ENCODE peak calls at places on chromosomes 5 and 9, in five cellular contexts. One of them, this sample, is unnamed. For H3K4me1 and H3K27me3, the result is how much of the 10 kb centered on the place peaks cover.

GRCh38 chr9:15373201-15373530 is 49.5 kb upstream of the SNAPC3 start:
- DNase-seq in tibial nerve: no peak
- DNase-seq in CD8-positive, alpha-beta memory T cell: no peak
- DNase-seq in left ventricle myocardium inferior: no peak
- DNase-seq in tibial artery: no peak
- DNase-seq in this sample: no peak

GRCh38 chr5:168624850-168625357 is 45.7 kb upstream of the PANK3 start:
- DNase-seq in tibial nerve: no peak
- DNase-seq in CD8-positive, alpha-beta memory T cell: no peak
- DNase-seq in left ventricle myocardium inferior: no peak
- DNase-seq in tibial artery: no peak
- DNase-seq in this sample: no peak

GRCh38 chr9:116336133-116336862 is 182.7 kb downstream of the PAPPA start:
- DNase-seq in tibial nerve: no peak
- DNase-seq in CD8-positive, alpha-beta memory T cell: no peak
- DNase-seq in left ventricle myocardium inferior: no peak
- DNase-seq in tibial artery: no peak
- DNase-seq in this sample: no peak

GRCh38 chr5:144369001-144369400 is 198.3 kb downstream of the KCTD16 start:
- DNase-seq in tibial nerve: no peak
- DNase-seq in CD8-positive, alpha-beta memory T cell: no peak
- DNase-seq in left ventricle myocardium inferior: no peak
- DNase-seq in tibial artery: no peak
- DNase-seq in this sample: no peak

GRCh38 chr9:71743217-71743705 is 25.1 kb downstream of the CEMIP2 start:
- DNase-seq in tibial nerve: no peak
- DNase-seq in CD8-positive, alpha-beta memory T cell: no peak
- DNase-seq in left ventricle myocardium inferior: no peak
- DNase-seq in tibial artery: no peak
- DNase-seq in this sample: no peak

GRCh38 chr5:76443399-76443798 is 40.3 kb downstream of the IQGAP2 start:
- DNase-seq in tibial nerve: no peak
- DNase-seq in CD8-positive, alpha-beta memory T cell: no peak
- DNase-seq in left ventricle myocardium inferior: no peak
- DNase-seq in tibial artery: no peak
- DNase-seq in this sample: no peak

GRCh38 chr5:178326054-178326715 is 93.6 kb upstream of the PHYKPL start:
- DNase-seq in tibial nerve: no peak
- DNase-seq in CD8-positive, alpha-beta memory T cell: no peak
- DNase-seq in left ventricle myocardium inferior: no peak
- DNase-seq in tibial artery: no peak
- DNase-seq in this sample: no peak

GRCh38 chr5:125696762-125697161 is 726.4 kb upstream of the GRAMD2B start:
- DNase-seq in tibial nerve: peak
- DNase-seq in CD8-positive, alpha-beta memory T cell: no peak
- DNase-seq in left ventricle myocardium inferior: no peak
- DNase-seq in tibial artery: no peak
- DNase-seq in this sample: no peak

GRCh38 chr5:61461412-61461811 is 129.4 kb downstream of the ZSWIM6 start:
- DNase-seq in tibial nerve: no peak
- DNase-seq in CD8-positive, alpha-beta memory T cell: no peak
- DNase-seq in left ventricle myocardium inferior: no peak
- DNase-seq in tibial artery: no peak
- DNase-seq in this sample: no peak

GRCh38 chr5:16741007-16741406 is 124.2 kb upstream of the RETREG1 start:
- DNase-seq in tibial nerve: no peak
- DNase-seq in CD8-positive, alpha-beta memory T cell: no peak
- DNase-seq in left ventricle myocardium inferior: no peak
- DNase-seq in tibial artery: no peak
- DNase-seq in this sample: no peak

GRCh38 chr9:134399435-134400056 is 73.3 kb downstream of the RXRA start:
- DNase-seq in tibial nerve: no peak
- DNase-seq in CD8-positive, alpha-beta memory T cell: no peak
- DNase-seq in left ventricle myocardium inferior: no peak
- DNase-seq in tibial artery: no peak
- DNase-seq in this sample: peak

GRCh38 chr5:17248999-17249634 is 31.7 kb downstream of the BASP1 start:
- DNase-seq in tibial nerve: no peak
- DNase-seq in CD8-positive, alpha-beta memory T cell: no peak
- DNase-seq in left ventricle myocardium inferior: no peak
- DNase-seq in tibial artery: peak
- DNase-seq in this sample: no peak

GRCh38 chr9:120655005-120655622 is 59.2 kb downstream of the MEGF9 start:
- DNase-seq in tibial nerve: no peak
- DNase-seq in CD8-positive, alpha-beta memory T cell: no peak
- DNase-seq in left ventricle myocardium inferior: no peak
- DNase-seq in tibial artery: no peak
- DNase-seq in this sample: no peak

GRCh38 chr9:99906403-99907207 is at the start of gene STX17:
- DNase-seq in tibial nerve: peak
- DNase-seq in CD8-positive, alpha-beta memory T cell: peak
- DNase-seq in left ventricle myocardium inferior: peak
- DNase-seq in tibial artery: peak
- DNase-seq in this sample: no peak

GRCh38 chr9:119634036-119634435 is 264.8 kb upstream of the BRINP1 start:
- DNase-seq in tibial nerve: no peak
- DNase-seq in CD8-positive, alpha-beta memory T cell: no peak
- DNase-seq in left ventricle myocardium inferior: no peak
- DNase-seq in tibial artery: no peak
- DNase-seq in this sample: no peak

GRCh38 chr5:134873987-134874830 is at the start of gene TXNDC15:
- DNase-seq in tibial nerve: peak
- DNase-seq in CD8-positive, alpha-beta memory T cell: peak
- DNase-seq in left ventricle myocardium inferior: peak
- DNase-seq in tibial artery: peak
- DNase-seq in this sample: peak

GRCh38 chr5:111553889-111554288 is 41.6 kb upstream of the STARD4 start:
- DNase-seq in tibial nerve: no peak
- DNase-seq in CD8-positive, alpha-beta memory T cell: no peak
- DNase-seq in left ventricle myocardium inferior: no peak
- DNase-seq in tibial artery: no peak
- DNase-seq in this sample: no peak

GRCh38 chr9:100100268-100100667 is 1.2 kb downstream of the INVS start:
- DNase-seq in tibial nerve: no peak
- DNase-seq in CD8-positive, alpha-beta memory T cell: no peak
- DNase-seq in left ventricle myocardium inferior: no peak
- DNase-seq in tibial artery: no peak
- DNase-seq in this sample: no peak

GRCh38 chr9:33623658-33624586 is 99.9 kb downstream of the ANKRD18B start:
- DNase-seq in tibial nerve: no peak
- DNase-seq in CD8-positive, alpha-beta memory T cell: peak
- DNase-seq in left ventricle myocardium inferior: peak
- DNase-seq in tibial artery: no peak
- DNase-seq in this sample: peak

GRCh38 chr5:149246906-149247305 is 24.8 kb upstream of the AFAP1L1 start:
- DNase-seq in tibial nerve: no peak
- DNase-seq in CD8-positive, alpha-beta memory T cell: no peak
- DNase-seq in left ventricle myocardium inferior: no peak
- DNase-seq in tibial artery: no peak
- DNase-seq in this sample: no peak

GRCh38 chr5:180296778-180297177 is 4.9 kb upstream of the MAPK9 start:
- DNase-seq in tibial nerve: no peak
- DNase-seq in CD8-positive, alpha-beta memory T cell: no peak
- DNase-seq in left ventricle myocardium inferior: no peak
- DNase-seq in tibial artery: no peak
- DNase-seq in this sample: no peak

GRCh38 chr5:79611046-79611829 is 1.0 kb upstream of the TENT2 start:
- DNase-seq in tibial nerve: no peak
- DNase-seq in CD8-positive, alpha-beta memory T cell: no peak
- DNase-seq in left ventricle myocardium inferior: no peak
- DNase-seq in tibial artery: no peak
- DNase-seq in this sample: no peak

GRCh38 chr5:105878402-105878801 is 1792.3 kb downstream of the EFNA5 start:
- DNase-seq in tibial nerve: no peak
- DNase-seq in CD8-positive, alpha-beta memory T cell: no peak
- DNase-seq in left ventricle myocardium inferior: no peak
- DNase-seq in tibial artery: no peak
- DNase-seq in this sample: no peak

GRCh38 chr5:6791031-6791577 is 77.9 kb downstream of the TENT4A start:
- DNase-seq in tibial nerve: no peak
- DNase-seq in CD8-positive, alpha-beta memory T cell: no peak
- DNase-seq in left ventricle myocardium inferior: no peak
- DNase-seq in tibial artery: no peak
- DNase-seq in this sample: no peak

GRCh38 chr5:33257807-33258491 is 182.8 kb upstream of the TARS1 start:
- DNase-seq in tibial nerve: no peak
- DNase-seq in CD8-positive, alpha-beta memory T cell: no peak
- DNase-seq in left ventricle myocardium inferior: no peak
- DNase-seq in tibial artery: no peak
- DNase-seq in this sample: no peak

GRCh38 chr5:60703944-60704343 is 4.0 kb upstream of the DEPDC1B start:
- DNase-seq in tibial nerve: no peak
- DNase-seq in CD8-positive, alpha-beta memory T cell: no peak
- DNase-seq in left ventricle myocardium inferior: no peak
- DNase-seq in tibial artery: no peak
- DNase-seq in this sample: no peak

GRCh38 chr5:10555134-10555733 is 8.6 kb upstream of the ANKRD33B start:
- DNase-seq in tibial nerve: no peak
- DNase-seq in CD8-positive, alpha-beta memory T cell: no peak
- DNase-seq in left ventricle myocardium inferior: no peak
- DNase-seq in tibial artery: no peak
- DNase-seq in this sample: no peak

GRCh38 chr9:121976751-121977150 is 116.4 kb downstream of the TTLL11 start:
- DNase-seq in tibial nerve: no peak
- DNase-seq in CD8-positive, alpha-beta memory T cell: no peak
- DNase-seq in left ventricle myocardium inferior: no peak
- DNase-seq in tibial artery: no peak
- DNase-seq in this sample: no peak

GRCh38 chr9:17881371-17881770 is 302.5 kb downstream of the SH3GL2 start:
- DNase-seq in tibial nerve: no peak
- DNase-seq in CD8-positive, alpha-beta memory T cell: no peak
- DNase-seq in left ventricle myocardium inferior: no peak
- DNase-seq in tibial artery: no peak
- DNase-seq in this sample: no peak

GRCh38 chr9:6757988-6758417 is 230 bp downstream of the KDM4C start:
- DNase-seq in tibial nerve: no peak
- DNase-seq in CD8-positive, alpha-beta memory T cell: no peak
- DNase-seq in left ventricle myocardium inferior: no peak
- DNase-seq in tibial artery: no peak
- DNase-seq in this sample: no peak

GRCh38 chr5:139306197-139306596 is 12.7 kb downstream of the MATR3 start:
- DNase-seq in tibial nerve: no peak
- DNase-seq in CD8-positive, alpha-beta memory T cell: no peak
- DNase-seq in left ventricle myocardium inferior: no peak
- DNase-seq in tibial artery: no peak
- DNase-seq in this sample: no peak
- H3K4me1 ChIP-seq in tibial nerve: under half
- H3K4me1 ChIP-seq in CD8-positive, alpha-beta memory T cell: half or more
- H3K4me1 ChIP-seq in left ventricle myocardium inferior: half or more
- H3K4me1 ChIP-seq in tibial artery: under half
- H3K4me1 ChIP-seq in this sample: under half

GRCh38 chr5:80961376-80962281 is 1.5 kb downstream of the RASGRF2 start:
- DNase-seq in tibial nerve: no peak
- DNase-seq in CD8-positive, alpha-beta memory T cell: no peak
- DNase-seq in left ventricle myocardium inferior: no peak
- DNase-seq in tibial artery: no peak
- DNase-seq in this sample: no peak
- H3K27me3 ChIP-seq in tibial nerve: under half
- H3K27me3 ChIP-seq in CD8-positive, alpha-beta memory T cell: under half
- H3K27me3 ChIP-seq in left ventricle myocardium inferior: half or more
- H3K27me3 ChIP-seq in tibial artery: under half
- H3K27me3 ChIP-seq in this sample: under half

GRCh38 chr9:16579872-16580432 is 290.5 kb downstream of the BNC2 start:
- DNase-seq in tibial nerve: no peak
- DNase-seq in CD8-positive, alpha-beta memory T cell: no peak
- DNase-seq in left ventricle myocardium inferior: no peak
- DNase-seq in tibial artery: no peak
- DNase-seq in this sample: no peak
- H3K4me1 ChIP-seq in tibial nerve: under half
- H3K4me1 ChIP-seq in CD8-positive, alpha-beta memory T cell: under half
- H3K4me1 ChIP-seq in left ventricle myocardium inferior: under half
- H3K4me1 ChIP-seq in tibial artery: under half
- H3K4me1 ChIP-seq in this sample: under half

GRCh38 chr5:147508711-147509040 is 1.2 kb downstream of the DPYSL3 start:
- DNase-seq in tibial nerve: no peak
- DNase-seq in CD8-positive, alpha-beta memory T cell: no peak
- DNase-seq in left ventricle myocardium inferior: no peak
- DNase-seq in tibial artery: no peak
- DNase-seq in this sample: no peak

GRCh38 chr5:147507480-147508126 is 2.3 kb downstream of the DPYSL3 start:
- DNase-seq in tibial nerve: no peak
- DNase-seq in CD8-positive, alpha-beta memory T cell: no peak
- DNase-seq in left ventricle myocardium inferior: no peak
- DNase-seq in tibial artery: no peak
- DNase-seq in this sample: no peak

GRCh38 chr5:147510885-147511284 is 1.0 kb upstream of the DPYSL3 start:
- DNase-seq in tibial nerve: no peak
- DNase-seq in CD8-positive, alpha-beta memory T cell: no peak
- DNase-seq in left ventricle myocardium inferior: no peak
- DNase-seq in tibial artery: no peak
- DNase-seq in this sample: no peak

GRCh38 chr5:147509710-147510651 is at the start of gene DPYSL3:
- DNase-seq in tibial nerve: peak
- DNase-seq in CD8-positive, alpha-beta memory T cell: no peak
- DNase-seq in left ventricle myocardium inferior: peak
- DNase-seq in tibial artery: peak
- DNase-seq in this sample: peak

GRCh38 chr5:147509041-147509709 is 693 bp downstream of the DPYSL3 start:
- DNase-seq in tibial nerve: no peak
- DNase-seq in CD8-positive, alpha-beta memory T cell: no peak
- DNase-seq in left ventricle myocardium inferior: peak
- DNase-seq in tibial artery: peak
- DNase-seq in this sample: no peak
- H3K27me3 ChIP-seq in tibial nerve: under half
- H3K27me3 ChIP-seq in CD8-positive, alpha-beta memory T cell: under half
- H3K27me3 ChIP-seq in left ventricle myocardium inferior: under half
- H3K27me3 ChIP-seq in tibial artery: under half
- H3K27me3 ChIP-seq in this sample: under half

DNA sequence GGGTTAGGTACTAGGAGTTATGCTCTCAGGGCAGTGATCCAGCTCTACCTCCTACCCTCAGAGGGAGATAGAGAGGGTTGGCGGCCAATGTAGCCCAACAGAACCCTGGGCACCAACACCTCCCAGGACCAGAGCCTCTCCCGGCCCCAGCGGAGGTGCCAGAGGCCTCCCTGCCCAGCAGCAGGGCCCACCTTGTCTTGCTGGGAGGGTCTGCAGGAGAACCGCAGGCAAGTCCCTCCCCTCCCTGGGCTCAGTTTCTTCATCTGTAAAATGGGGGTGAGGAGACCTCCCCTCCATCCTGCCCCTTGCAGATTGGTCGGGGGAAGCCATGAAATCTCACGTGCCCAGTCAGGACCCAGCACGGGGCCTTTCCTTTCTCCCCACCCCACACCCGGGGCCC is 34.4 kb downstream of the HK3 start:
- DNase-seq in tibial nerve: no peak
- DNase-seq in CD8-positive, alpha-beta memory T cell: no peak
- DNase-seq in left ventricle myocardium inferior: no peak
- DNase-seq in tibial artery: no peak
- DNase-seq in this sample: no peak
- H3K4me1 ChIP-seq in tibial nerve: under half
- H3K4me1 ChIP-seq in CD8-positive, alpha-beta memory T cell: under half
- H3K4me1 ChIP-seq in left ventricle myocardium inferior: under half
- H3K4me1 ChIP-seq in tibial artery: under half
- H3K4me1 ChIP-seq in this sample: under half

This sample was measured in iPS DF 6.9.